ENCODE peak calls at places on chromosomes 16 and 17, in five cellular contexts. One of them, this sample, is unnamed.

GRCh38 chr17:44628234-44629188 is 27.8 kb upstream of the MEIOC start:
- DNase-seq in H1: peak; percentile 61
- DNase-seq in neuronal stem cell: peak; percentile 88
- DNase-seq in H9: peak; percentile 95
- DNase-seq in trophoblast cell: no peak
- DNase-seq in this sample: peak; percentile 34

GRCh38 chr16:2532494-2533141 is 1.4 kb upstream of the CEMP1 start:
- DNase-seq in H1: no peak
- DNase-seq in neuronal stem cell: no peak
- DNase-seq in H9: peak; percentile 88
- DNase-seq in trophoblast cell: peak; percentile 72
- DNase-seq in this sample: peak; percentile 78

GRCh38 chr16:364595-365491 is 5.5 kb downstream of the MRPL28 start:
- DNase-seq in H1: no peak
- DNase-seq in neuronal stem cell: no peak
- DNase-seq in H9: no peak
- DNase-seq in trophoblast cell: no peak
- DNase-seq in this sample: no peak

GRCh38 chr17:43356999-43357398 is 41.8 kb upstream of the ARL4D start:
- DNase-seq in H1: no peak
- DNase-seq in neuronal stem cell: no peak
- DNase-seq in H9: no peak
- DNase-seq in trophoblast cell: peak; percentile 69
- DNase-seq in this sample: peak; percentile 72

GRCh38 chr16:30948087-30948955 is 547 bp upstream of the ORAI3 start:
- DNase-seq in H1: peak; percentile 98
- DNase-seq in neuronal stem cell: peak; percentile 100
- DNase-seq in H9: peak; percentile 100
- DNase-seq in trophoblast cell: peak; percentile 85
- DNase-seq in this sample: peak; percentile 100

GRCh38 chr16:69240336-69240735 is 53.4 kb downstream of the SNTB2 start:
- DNase-seq in H1: no peak
- DNase-seq in neuronal stem cell: no peak
- DNase-seq in H9: no peak
- DNase-seq in trophoblast cell: no peak
- DNase-seq in this sample: peak; percentile 39

GRCh38 chr16:70294385-70295029 is 4.5 kb upstream of the DDX19B start:
- DNase-seq in H1: no peak
- DNase-seq in neuronal stem cell: no peak
- DNase-seq in H9: no peak
- DNase-seq in trophoblast cell: no peak
- DNase-seq in this sample: no peak

GRCh38 chr17:47363171-47363570 is 39.4 kb downstream of the EFCAB13 start:
- DNase-seq in H1: no peak
- DNase-seq in neuronal stem cell: no peak
- DNase-seq in H9: no peak
- DNase-seq in trophoblast cell: no peak
- DNase-seq in this sample: no peak

GRCh38 chr17:80833952-80834895 is 157.4 kb upstream of the CHMP6 start:
- DNase-seq in H1: no peak
- DNase-seq in neuronal stem cell: no peak
- DNase-seq in H9: no peak
- DNase-seq in trophoblast cell: no peak
- DNase-seq in this sample: no peak

GRCh38 chr17:82050761-82051641 is 610 bp downstream of the RFNG start:
- DNase-seq in H1: no peak
- DNase-seq in neuronal stem cell: no peak
- DNase-seq in H9: no peak
- DNase-seq in trophoblast cell: no peak
- DNase-seq in this sample: no peak

GRCh38 chr17:40139566-40140058 is 725 bp upstream of the CASC3 start:
- DNase-seq in H1: no peak
- DNase-seq in neuronal stem cell: no peak
- DNase-seq in H9: peak; percentile 47
- DNase-seq in trophoblast cell: no peak
- DNase-seq in this sample: no peak

GRCh38 chr17:1873418-1873817 is 43.6 kb downstream of the RPA1 start:
- DNase-seq in H1: no peak
- DNase-seq in neuronal stem cell: no peak
- DNase-seq in H9: no peak
- DNase-seq in trophoblast cell: no peak
- DNase-seq in this sample: no peak

GRCh38 chr16:90018297-90019200 is 707 bp downstream of the DBNDD1 start:
- DNase-seq in H1: no peak
- DNase-seq in neuronal stem cell: no peak
- DNase-seq in H9: peak; percentile 57
- DNase-seq in trophoblast cell: no peak
- DNase-seq in this sample: no peak

GRCh38 chr16:25037221-25037620 is 22.1 kb upstream of the ARHGAP17 start:
- DNase-seq in H1: no peak
- DNase-seq in neuronal stem cell: no peak
- DNase-seq in H9: no peak
- DNase-seq in trophoblast cell: no peak
- DNase-seq in this sample: no peak

GRCh38 chr16:56279132-56279531 is 87.8 kb downstream of the GNAO1 start:
- DNase-seq in H1: no peak
- DNase-seq in neuronal stem cell: no peak
- DNase-seq in H9: no peak
- DNase-seq in trophoblast cell: no peak
- DNase-seq in this sample: no peak

GRCh38 chr17:15334266-15334665 is 7.1 kb downstream of the TEKT3 start:
- DNase-seq in H1: no peak
- DNase-seq in neuronal stem cell: no peak
- DNase-seq in H9: no peak
- DNase-seq in trophoblast cell: peak; percentile 22
- DNase-seq in this sample: peak; percentile 2

GRCh38 chr16:67462279-67462655 is 18.7 kb downstream of the ATP6V0D1 start:
- DNase-seq in H1: no peak
- DNase-seq in neuronal stem cell: no peak
- DNase-seq in H9: no peak
- DNase-seq in trophoblast cell: no peak
- DNase-seq in this sample: no peak

GRCh38 chr16:7843196-7843595 is 510.6 kb downstream of the RBFOX1 start:
- DNase-seq in H1: no peak
- DNase-seq in neuronal stem cell: no peak
- DNase-seq in H9: no peak
- DNase-seq in trophoblast cell: no peak
- DNase-seq in this sample: no peak

GRCh38 chr16:15691046-15691445 is 41.0 kb downstream of the NDE1 start:
- DNase-seq in H1: no peak
- DNase-seq in neuronal stem cell: no peak
- DNase-seq in H9: no peak
- DNase-seq in trophoblast cell: no peak
- DNase-seq in this sample: no peak

GRCh38 chr16:72886366-72886974 is 161.5 kb downstream of the ZFHX3 start:
- DNase-seq in H1: no peak
- DNase-seq in neuronal stem cell: no peak
- DNase-seq in H9: no peak
- DNase-seq in trophoblast cell: no peak
- DNase-seq in this sample: no peak

GRCh38 chr16:51154271-51155171 is 3.5 kb upstream of the SALL1 start:
- DNase-seq in H1: no peak
- DNase-seq in neuronal stem cell: no peak
- DNase-seq in H9: peak; percentile 77
- DNase-seq in trophoblast cell: no peak
- DNase-seq in this sample: peak; percentile 66

GRCh38 chr17:57442401-57442823 is 186.1 kb downstream of the MSI2 start:
- DNase-seq in H1: no peak
- DNase-seq in neuronal stem cell: no peak
- DNase-seq in H9: no peak
- DNase-seq in trophoblast cell: no peak
- DNase-seq in this sample: peak; percentile 72

GRCh38 chr17:15944720-15945492 is at the start of gene ADORA2B:
- DNase-seq in H1: no peak
- DNase-seq in neuronal stem cell: peak; percentile 72
- DNase-seq in H9: peak; percentile 88
- DNase-seq in trophoblast cell: peak; percentile 71
- DNase-seq in this sample: peak; percentile 83

GRCh38 chr16:86240716-86241363 is 269.5 kb upstream of the FOXF1 start:
- DNase-seq in H1: no peak
- DNase-seq in neuronal stem cell: no peak
- DNase-seq in H9: no peak
- DNase-seq in trophoblast cell: no peak
- DNase-seq in this sample: peak; percentile 53

GRCh38 chr16:86243571-86244154 is 266.7 kb upstream of the FOXF1 start:
- DNase-seq in H1: no peak
- DNase-seq in neuronal stem cell: no peak
- DNase-seq in H9: no peak
- DNase-seq in trophoblast cell: no peak
- DNase-seq in this sample: no peak

GRCh38 chr16:86241681-86242080 is 268.6 kb upstream of the FOXF1 start:
- DNase-seq in H1: no peak
- DNase-seq in neuronal stem cell: no peak
- DNase-seq in H9: no peak
- DNase-seq in trophoblast cell: no peak
- DNase-seq in this sample: no peak

GRCh38 chr16:86243123-86243473 is 267.2 kb upstream of the FOXF1 start:
- DNase-seq in H1: no peak
- DNase-seq in neuronal stem cell: no peak
- DNase-seq in H9: no peak
- DNase-seq in trophoblast cell: no peak
- DNase-seq in this sample: no peak

GRCh38 chr16:86242244-86243122 is 267.8 kb upstream of the FOXF1 start:
- DNase-seq in H1: no peak
- DNase-seq in neuronal stem cell: no peak
- DNase-seq in H9: no peak
- DNase-seq in trophoblast cell: no peak
- DNase-seq in this sample: no peak
- H3K4ac ChIP-seq in H1: peak overlapping the region; percentile 87
- H3K4ac ChIP-seq in neuronal stem cell: no peak overlapping the region
- H3K4ac ChIP-seq in H9: no peak overlapping the region
- H3K4ac ChIP-seq in trophoblast cell: no peak overlapping the region
- H3K4ac ChIP-seq in this sample: no peak overlapping the region

DNA sequence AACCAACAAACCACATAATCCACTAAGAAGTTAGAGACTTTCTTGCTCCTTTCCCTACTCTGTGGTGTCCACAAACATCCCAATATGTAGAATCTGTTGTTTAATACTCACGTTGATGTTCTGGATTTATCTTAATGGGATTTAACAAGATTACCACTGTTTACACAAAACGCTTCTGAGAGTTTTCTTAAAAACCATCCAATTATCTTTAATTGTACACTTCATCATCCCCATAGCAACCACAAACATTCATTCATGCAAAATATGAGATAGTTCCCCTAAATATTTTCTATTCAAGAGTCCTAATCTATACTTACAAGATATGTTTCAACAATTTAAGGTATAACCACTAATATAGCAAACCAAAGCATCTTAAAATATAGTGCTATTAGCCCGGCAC is 76.5 kb upstream of the CLEC18B start:
- DNase-seq in H1: no peak
- DNase-seq in neuronal stem cell: no peak
- DNase-seq in H9: no peak
- DNase-seq in trophoblast cell: no peak
- DNase-seq in this sample: no peak
- H2BK12ac ChIP-seq in H1: no peak overlapping the region
- H2BK12ac ChIP-seq in neuronal stem cell: no peak overlapping the region
- H2BK12ac ChIP-seq in H9: no peak overlapping the region
- H2BK12ac ChIP-seq in trophoblast cell: no peak overlapping the region
- H2BK12ac ChIP-seq in this sample: no peak overlapping the region

DNA sequence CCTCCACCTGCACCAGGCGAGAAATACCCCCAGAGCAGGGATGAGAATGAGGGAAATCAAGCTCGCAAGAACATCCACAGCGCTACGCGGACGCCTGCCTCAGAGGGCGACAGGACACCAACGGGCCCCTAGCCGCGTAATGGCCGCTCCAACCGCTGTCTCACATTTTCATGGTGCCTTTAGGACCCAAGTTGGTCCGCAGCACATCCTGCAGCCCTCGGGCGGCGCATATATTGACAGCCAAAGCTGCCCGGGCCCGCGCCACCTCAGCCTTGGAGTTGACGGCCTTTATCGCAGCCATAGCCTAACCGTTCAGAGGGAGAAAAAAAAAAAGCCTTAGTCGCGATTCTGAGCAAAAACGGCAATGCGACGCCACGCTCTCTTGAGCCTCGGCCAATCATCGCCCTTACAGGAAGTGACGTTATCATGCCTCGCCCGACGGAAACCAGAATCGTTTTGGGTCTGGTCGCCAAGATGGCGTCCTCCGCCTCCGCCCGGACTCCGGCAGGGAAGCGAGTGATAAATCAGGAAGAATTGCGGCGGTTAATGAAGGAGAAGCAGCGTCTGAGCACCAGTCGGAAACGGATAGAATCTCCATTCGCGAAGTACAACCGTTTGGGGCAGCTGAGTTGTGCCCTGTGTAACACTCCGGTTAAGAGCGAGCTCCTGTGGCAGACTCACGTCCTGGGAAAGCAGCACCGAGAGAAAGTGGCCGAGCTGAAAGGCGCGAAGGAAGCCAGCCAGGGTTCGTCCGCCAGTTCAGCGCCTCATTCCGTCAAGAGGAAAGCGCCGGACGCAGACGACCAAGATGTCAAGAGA is at the start of the genes CCT6B and ZNF830:
- DNase-seq in H1: peak; percentile 79
- DNase-seq in neuronal stem cell: peak; percentile 94
- DNase-seq in H9: peak; percentile 95
- DNase-seq in trophoblast cell: peak; percentile 95
- DNase-seq in this sample: peak; percentile 97
- H3K4ac ChIP-seq in H1: no peak within 1 kb of the TSS
- H3K4ac ChIP-seq in neuronal stem cell: peak within 1 kb of the TSS; percentile 30
- H3K4ac ChIP-seq in H9: no peak within 1 kb of the TSS
- H3K4ac ChIP-seq in trophoblast cell: peak within 1 kb of the TSS; percentile 94
- H3K4ac ChIP-seq in this sample: peak within 1 kb of the TSS; percentile 86

GRCh38 chr17:69869667-69870066 is 205.4 kb upstream of the KCNJ16 start:
- DNase-seq in H1: no peak
- DNase-seq in neuronal stem cell: no peak
- DNase-seq in H9: no peak
- DNase-seq in trophoblast cell: no peak
- DNase-seq in this sample: no peak

GRCh38 chr17:69870091-69870530 is 204.9 kb upstream of the KCNJ16 start:
- DNase-seq in H1: peak; percentile 50
- DNase-seq in neuronal stem cell: peak; percentile 17
- DNase-seq in H9: no peak
- DNase-seq in trophoblast cell: peak; percentile 59
- DNase-seq in this sample: peak; percentile 78

GRCh38 chr17:69872675-69873262 is 202.3 kb upstream of the KCNJ16 start:
- DNase-seq in H1: no peak
- DNase-seq in neuronal stem cell: no peak
- DNase-seq in H9: no peak
- DNase-seq in trophoblast cell: no peak
- DNase-seq in this sample: no peak

GRCh38 chr17:69870751-69871199 is 204.2 kb upstream of the KCNJ16 start:
- DNase-seq in H1: peak; percentile 15
- DNase-seq in neuronal stem cell: peak; percentile 17
- DNase-seq in H9: no peak
- DNase-seq in trophoblast cell: no peak
- DNase-seq in this sample: peak; percentile 36

DNA sequence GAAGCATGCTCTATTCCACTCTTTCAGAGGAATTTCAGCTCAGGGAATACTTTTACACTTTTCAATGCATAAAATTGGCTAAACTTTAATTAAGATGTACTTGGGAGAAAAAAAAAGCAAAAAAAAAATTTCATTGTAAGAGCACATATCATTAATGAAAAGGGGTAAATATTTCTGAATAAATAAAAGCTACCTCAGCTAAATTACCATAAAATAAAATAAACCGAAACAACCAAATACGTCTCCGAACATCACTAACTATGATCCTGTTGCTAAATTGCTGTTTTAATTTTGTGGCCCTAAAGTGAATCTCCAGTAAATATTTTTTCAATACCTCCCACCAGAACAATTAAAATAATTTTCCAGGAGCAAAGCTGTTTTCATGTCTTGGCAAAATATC is 203.7 kb upstream of the KCNJ16 start:
- DNase-seq in H1: no peak
- DNase-seq in neuronal stem cell: no peak
- DNase-seq in H9: no peak
- DNase-seq in trophoblast cell: no peak
- DNase-seq in this sample: no peak
- H2BK12ac ChIP-seq in H1: no peak overlapping the region
- H2BK12ac ChIP-seq in neuronal stem cell: no peak overlapping the region
- H2BK12ac ChIP-seq in H9: no peak overlapping the region
- H2BK12ac ChIP-seq in trophoblast cell: no peak overlapping the region
- H2BK12ac ChIP-seq in this sample: no peak overlapping the region

This sample was measured in mesenchymal stem cell.